ENCODE peak calls at places on chromosomes 3 and 15, in ten cellular contexts. J is aorta; B is DND-41; A is CD4-positive, CD25-positive, alpha-beta regulatory T cell; H is gastrocnemius medialis; S is body of pancreas; V is breast epithelium; E is IMR-90; O is Peyer's patch; C is CD4-positive, alpha-beta memory T cell. T is an unnamed sample. For H3K27me3, the result is how much of the 10 kb centered on the place peaks cover.

GRCh38 chr15:58873267-58873666 is 60.2 kb downstream of the SLTM start:
- DNase-seq in J (no peak), B (no peak), A (no peak), H (no peak), S (no peak), V (no peak), E (peak), O (no peak), C (no peak), T (no peak)

GRCh38 chr15:57727031-57727430 is 20.5 kb downstream of the POLR2M start:
- DNase-seq in J (no peak), B (no peak), A (no peak), H (no peak), S (no peak), V (no peak), E (peak), O (no peak), C (no peak), T (no peak)

GRCh38 chr3:99683465-99683864 is 45.1 kb downstream of the COL8A1 start:
- DNase-seq in J (no peak), B (no peak), A (no peak), H (no peak), S (no peak), V (no peak), E (no peak), O (no peak), C (no peak), T (no peak)

GRCh38 chr3:185164428-185165217 is 11.8 kb upstream of the C3orf70 start:
- DNase-seq in J (no peak), B (no peak), A (no peak), H (no peak), S (no peak), V (no peak), E (no peak), O (no peak), C (no peak), T (no peak)

GRCh38 chr3:128489860-128490649 is 2.9 kb downstream of the GATA2 start:
- DNase-seq in J (no peak), B (no peak), A (no peak), H (no peak), S (peak), V (peak), E (no peak), O (peak), C (peak), T (peak)

GRCh38 chr3:162569314-162569713 is 1072.7 kb downstream of the OTOL1 start:
- DNase-seq in J (no peak), B (no peak), A (no peak), H (no peak), S (no peak), V (no peak), E (no peak), O (no peak), C (no peak), T (no peak)

GRCh38 chr15:33031324-33031736 is 163.2 kb downstream of the FMN1 start:
- DNase-seq in J (no peak), B (no peak), A (no peak), H (peak), S (no peak), V (no peak), E (peak), O (no peak), C (no peak), T (no peak)

GRCh38 chr3:84692261-84692660 is 266.5 kb upstream of the CADM2 start:
- DNase-seq in J (no peak), B (no peak), A (no peak), H (no peak), S (no peak), V (no peak), E (no peak), O (no peak), C (no peak), T (no peak)

GRCh38 chr15:50256188-50257041 is 9.1 kb downstream of the HDC start:
- DNase-seq in J (no peak), B (no peak), A (no peak), H (no peak), S (no peak), V (no peak), E (peak), O (no peak), C (no peak), T (no peak)

GRCh38 chr3:133119146-133119545 is 81.0 kb downstream of the TMEM108 start:
- DNase-seq in J (no peak), B (no peak), A (no peak), H (no peak), S (no peak), V (no peak), E (no peak), O (no peak), C (no peak), T (no peak)

GRCh38 chr3:50302095-50303037 is 1.0 kb downstream of the HYAL1 start:
- DNase-seq in J (peak), B (no peak), A (no peak), H (no peak), S (no peak), V (no peak), E (no peak), O (no peak), C (no peak), T (no peak)

GRCh38 chr15:89912674-89913396 is at the start of gene ARPIN:
- DNase-seq in J (peak), B (no peak), A (no peak), H (no peak), S (peak), V (peak), E (peak), O (peak), C (no peak), T (peak)

GRCh38 chr3:154801729-154802128 is 278.4 kb upstream of the MME start:
- DNase-seq in J (no peak), B (no peak), A (no peak), H (no peak), S (no peak), V (no peak), E (no peak), O (no peak), C (no peak), T (no peak)

GRCh38 chr3:39021029-39021428 is 30.7 kb downstream of the SCN11A start:
- DNase-seq in J (no peak), B (no peak), A (no peak), H (no peak), S (no peak), V (no peak), E (no peak), O (no peak), C (no peak), T (no peak)

GRCh38 chr3:144344925-144345548 is 373.4 kb downstream of the DIPK2A start:
- DNase-seq in J (no peak), B (peak), A (no peak), H (no peak), S (no peak), V (no peak), E (no peak), O (no peak), C (no peak), T (no peak)

GRCh38 chr3:55629432-55629831 is 142.3 kb upstream of the WNT5A start:
- DNase-seq in J (no peak), B (no peak), A (no peak), H (no peak), S (peak), V (no peak), E (peak), O (peak), C (no peak), T (peak)

GRCh38 chr3:17672506-17672905 is 69.9 kb downstream of the TBC1D5 start:
- DNase-seq in J (no peak), B (no peak), A (no peak), H (no peak), S (no peak), V (no peak), E (no peak), O (no peak), C (no peak), T (no peak)

GRCh38 chr3:190912736-190913135 is 50.2 kb upstream of the GMNC start:
- DNase-seq in J (no peak), B (no peak), A (no peak), H (no peak), S (no peak), V (no peak), E (no peak), O (no peak), C (no peak), T (no peak)

GRCh38 chr3:24288538-24289236 is 206.0 kb downstream of the THRB start:
- DNase-seq in J (peak), B (no peak), A (no peak), H (peak), S (no peak), V (no peak), E (no peak), O (no peak), C (no peak), T (no peak)

GRCh38 chr3:38646630-38647029 is 2.9 kb downstream of the SCN5A start:
- DNase-seq in J (no peak), B (no peak), A (no peak), H (no peak), S (no peak), V (no peak), E (peak), O (no peak), C (no peak), T (no peak)

GRCh38 chr3:50350527-50351317 is at the start of the genes CYB561D2 and NPRL2:
- DNase-seq in J (peak), B (peak), A (peak), H (peak), S (peak), V (peak), E (peak), O (peak), C (peak), T (peak)

GRCh38 chr3:22734207-22734606 is 468.9 kb upstream of the UBE2E2 start:
- DNase-seq in J (no peak), B (no peak), A (no peak), H (no peak), S (no peak), V (no peak), E (no peak), O (no peak), C (no peak), T (no peak)

GRCh38 chr3:102180291-102180931 is 254.4 kb upstream of the ZPLD1 start:
- DNase-seq in J (no peak), B (no peak), A (no peak), H (no peak), S (no peak), V (no peak), E (peak), O (no peak), C (no peak), T (no peak)

GRCh38 chr3:16552757-16553156 is 39.3 kb upstream of the RFTN1 start:
- DNase-seq in J (no peak), B (no peak), A (no peak), H (no peak), S (no peak), V (no peak), E (no peak), O (no peak), C (no peak), T (no peak)

GRCh38 chr3:96959902-96960596 is 145.7 kb downstream of the EPHA6 start:
- DNase-seq in J (no peak), B (no peak), A (no peak), H (no peak), S (no peak), V (no peak), E (no peak), O (no peak), C (no peak), T (no peak)

GRCh38 chr3:138070006-138070405 is 45.4 kb downstream of the DZIP1L start:
- DNase-seq in J (no peak), B (no peak), A (no peak), H (no peak), S (no peak), V (no peak), E (no peak), O (no peak), C (no peak), T (no peak)

GRCh38 chr3:45225465-45226205 is 452 bp downstream of the TMEM158 start:
- DNase-seq in J (peak), B (peak), A (peak), H (no peak), S (no peak), V (no peak), E (no peak), O (no peak), C (peak), T (peak)

GRCh38 chr15:99433757-99434211 is 132.0 kb upstream of the MEF2A start:
- DNase-seq in J (peak), B (no peak), A (no peak), H (no peak), S (peak), V (peak), E (no peak), O (peak), C (no peak), T (peak)

GRCh38 chr3:127964053-127964452 is 49.0 kb downstream of the KBTBD12 start:
- DNase-seq in J (no peak), B (no peak), A (no peak), H (no peak), S (no peak), V (no peak), E (peak), O (no peak), C (no peak), T (no peak)

GRCh38 chr15:99492275-99492674 is 73.5 kb upstream of the MEF2A start:
- DNase-seq in J (no peak), B (no peak), A (no peak), H (no peak), S (no peak), V (no peak), E (no peak), O (no peak), C (no peak), T (no peak)

DNA sequence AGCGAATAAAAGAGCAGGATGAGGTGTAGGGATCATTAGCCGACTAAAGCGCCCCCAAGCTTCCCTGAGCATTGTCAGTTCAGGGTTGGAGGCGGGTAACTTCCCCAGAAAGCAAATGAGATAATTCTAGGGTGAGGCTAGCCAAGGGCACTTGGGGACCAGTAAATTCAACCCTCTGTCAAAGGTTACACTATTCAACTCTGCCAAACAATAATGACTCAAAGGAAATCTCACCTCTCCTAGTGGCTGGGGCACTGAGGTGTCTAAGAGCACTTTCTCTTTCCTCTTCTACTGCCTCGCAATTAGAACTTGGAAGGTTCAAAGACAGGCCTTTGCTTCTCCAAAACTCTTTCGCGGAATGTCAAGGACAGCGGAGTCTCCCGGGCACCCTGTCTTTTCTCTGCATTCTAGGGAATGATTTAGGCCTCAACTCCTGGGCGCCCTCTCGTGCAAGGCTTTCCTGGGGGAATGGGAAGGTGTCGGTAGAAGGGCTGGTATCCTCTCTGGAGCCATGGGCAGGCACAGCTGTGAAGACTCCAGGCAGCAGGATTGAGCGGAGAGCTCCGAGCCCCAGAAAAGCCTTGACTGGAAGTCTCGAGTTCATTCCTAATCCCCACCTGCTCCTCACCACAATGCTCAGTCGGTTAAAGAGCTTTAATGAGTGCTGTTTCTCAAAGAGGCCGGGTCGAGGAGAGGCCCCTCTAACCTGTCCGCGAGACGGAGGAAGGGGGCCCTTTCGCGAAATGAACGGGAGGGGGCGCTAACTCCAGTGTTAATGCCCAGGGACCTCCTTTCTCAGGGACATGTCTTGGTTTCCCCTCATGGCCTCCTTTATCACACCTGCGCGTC is 21.9 kb downstream of the ZIC4 start:
- DNase-seq in J (no peak), B (no peak), A (no peak), H (no peak), S (no peak), V (no peak), E (no peak), O (no peak), C (no peak), T (no peak)
- H3K27me3 ChIP-seq in J (under half), B (under half), A (half or more), H (under half), S (under half), V (under half), E (half or more), O (under half), C (under half), T (half or more)

DNA sequence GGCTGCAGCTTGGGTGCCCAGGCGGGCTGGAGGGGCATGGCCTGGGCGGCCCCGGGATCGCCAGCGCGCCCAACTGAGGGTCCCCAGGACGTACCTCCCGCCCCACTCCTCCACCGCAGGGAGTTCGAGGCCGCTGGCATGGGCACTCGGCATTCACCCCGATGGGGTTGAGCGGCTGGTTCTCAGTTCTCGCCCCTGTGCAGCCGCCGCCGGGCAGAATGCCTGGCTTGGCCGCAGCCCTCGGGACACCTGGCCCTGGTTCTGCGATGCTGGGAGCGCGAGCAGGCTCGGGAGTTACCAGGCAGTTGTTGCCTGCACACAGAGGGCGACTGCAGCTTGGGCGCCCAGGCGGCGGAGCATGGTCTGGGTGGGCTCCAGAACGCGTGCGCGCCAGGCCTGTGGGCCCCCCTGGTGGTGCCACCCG is 121.4 kb downstream of the LMLN start:
- DNase-seq in J (no peak), B (no peak), A (no peak), H (no peak), S (no peak), V (no peak), E (no peak), O (no peak), C (no peak), T (no peak)
- H3K27me3 ChIP-seq in J (under half), B (under half), A (under half), H (half or more), S (under half), V (under half), E (under half), O (under half), C (under half), T (half or more)

GRCh38 chr15:67820992-67821783 is 4.1 kb upstream of the SKOR1 start:
- DNase-seq in J (no peak), B (peak), A (no peak), H (no peak), S (peak), V (no peak), E (peak), O (no peak), C (peak), T (peak)
- H3K27me3 ChIP-seq in J (under half), B (under half), A (under half), H (half or more), S (under half), V (under half), E (half or more), O (under half), C (half or more), T (half or more)

GRCh38 chr15:93025625-93025982 is 63.4 kb downstream of the RGMA start:
- DNase-seq in J (no peak), B (peak), A (no peak), H (no peak), S (no peak), V (no peak), E (no peak), O (no peak), C (no peak), T (no peak)
- H3K27me3 ChIP-seq in J (under half), B (under half), A (under half), H (under half), S (under half), V (under half), E (under half), O (under half), C (under half), T (under half)

GRCh38 chr15:93265046-93265658 is 176.1 kb upstream of the RGMA start:
- DNase-seq in J (no peak), B (no peak), A (no peak), H (no peak), S (no peak), V (no peak), E (no peak), O (no peak), C (no peak), T (no peak)
- H3K27me3 ChIP-seq in J (under half), B (under half), A (under half), H (under half), S (under half), V (under half), E (under half), O (under half), C (under half), T (under half)

GRCh38 chr3:27713435-27713880 is 8.7 kb downstream of the EOMES start:
- DNase-seq in J (no peak), B (no peak), A (no peak), H (no peak), S (no peak), V (no peak), E (no peak), O (no peak), C (no peak), T (no peak)
- H3K27me3 ChIP-seq in J (under half), B (under half), A (under half), H (half or more), S (under half), V (under half), E (half or more), O (under half), C (under half), T (half or more)

GRCh38 chr15:43920815-43921214 is 94.0 kb downstream of the WDR76 start:
- DNase-seq in J (no peak), B (no peak), A (no peak), H (no peak), S (no peak), V (no peak), E (peak), O (no peak), C (no peak), T (no peak)

GRCh38 chr15:43922021-43922420 is 95.2 kb downstream of the WDR76 start:
- DNase-seq in J (no peak), B (no peak), A (no peak), H (no peak), S (no peak), V (no peak), E (peak), O (no peak), C (no peak), T (no peak)

GRCh38 chr15:43918717-43919116 is 91.9 kb downstream of the WDR76 start:
- DNase-seq in J (no peak), B (no peak), A (no peak), H (no peak), S (no peak), V (no peak), E (no peak), O (no peak), C (no peak), T (no peak)

GRCh38 chr15:43923553-43923952 is 96.8 kb downstream of the WDR76 start:
- DNase-seq in J (no peak), B (no peak), A (no peak), H (no peak), S (no peak), V (no peak), E (no peak), O (no peak), C (no peak), T (no peak)

DNA sequence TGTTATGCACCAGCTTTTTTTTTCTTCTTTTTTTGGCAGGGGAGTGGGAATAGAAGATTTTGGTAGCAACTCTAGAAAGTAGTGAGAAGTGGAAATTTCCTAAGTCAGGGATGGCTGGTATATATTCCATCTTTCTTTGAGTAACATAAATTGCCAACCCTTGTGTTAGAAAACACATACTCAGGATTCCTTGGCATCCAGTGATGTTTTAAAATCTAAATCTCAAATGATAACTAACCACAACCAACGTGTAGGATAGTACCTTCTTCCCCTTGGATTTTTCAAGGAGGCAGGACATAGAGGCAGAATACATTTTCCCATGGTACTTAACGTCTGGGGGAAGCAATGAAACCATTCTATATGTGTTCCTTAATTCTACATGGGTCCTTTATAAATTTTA is 93.4 kb downstream of the WDR76 start:
- DNase-seq in J (no peak), B (no peak), A (no peak), H (no peak), S (no peak), V (no peak), E (peak), O (no peak), C (no peak), T (no peak)
- H3K27me3 ChIP-seq in J (under half), B (under half), A (under half), H (under half), S (under half), V (under half), E (under half), O (under half), C (under half), T (under half)

DNA sequence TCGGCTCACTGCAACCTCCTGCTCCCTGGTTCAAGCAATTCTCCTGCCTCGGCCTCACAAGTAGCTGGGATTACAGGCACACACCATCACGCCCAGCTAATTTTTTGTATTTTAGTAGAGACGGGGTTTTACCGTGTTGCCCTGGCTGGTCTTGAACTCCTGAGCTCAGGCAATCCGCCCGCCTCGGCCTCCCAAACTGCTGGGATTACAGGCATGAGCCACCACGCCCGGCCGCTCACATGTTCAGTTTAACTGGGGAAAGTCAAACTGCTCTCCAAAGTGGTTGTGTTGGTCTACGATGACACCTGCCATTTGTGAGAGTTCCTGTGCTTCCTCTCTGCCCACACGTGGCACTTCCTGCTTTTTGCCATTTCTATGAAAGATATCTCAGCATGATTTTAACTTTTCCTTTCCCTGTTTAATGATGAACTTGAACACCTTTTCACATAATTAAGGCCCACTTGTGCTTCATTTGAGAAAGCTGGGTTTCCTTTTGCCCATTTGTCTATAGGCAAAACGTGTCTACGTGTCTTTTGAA is 877 bp upstream of the GP5 start:
- DNase-seq in J (no peak), B (peak), A (no peak), H (no peak), S (no peak), V (no peak), E (no peak), O (peak), C (no peak), T (no peak)
- H3K27me3 ChIP-seq in J (under half), B (under half), A (under half), H (under half), S (under half), V (under half), E (under half), O (under half), C (under half), T (under half)